ENCODE peak calls at places on chromosomes 16 and 17, in seven cellular contexts. One of them, this sample, is unnamed.

GRCh38 chr17:32283745-32284207 is 18.1 kb downstream of the RHBDL3 start:
- DNase-seq in left colon: no peak
- DNase-seq in CD4-positive, alpha-beta T cell: no peak
- DNase-seq in fibroblast of mammary gland: peak; percentile 52
- DNase-seq in effector memory CD8-positive, alpha-beta T cell: no peak
- DNase-seq in GOT3: no peak
- DNase-seq in mesendoderm: no peak
- DNase-seq in this sample: no peak

GRCh38 chr16:4179020-4179419 is 62.8 kb upstream of the ADCY9 start:
- DNase-seq in mesendoderm: peak; percentile 11
- DNase-seq in GOT3: no peak
- DNase-seq in effector memory CD8-positive, alpha-beta T cell: no peak
- DNase-seq in fibroblast of mammary gland: peak; percentile 62
- DNase-seq in left colon: no peak
- DNase-seq in CD4-positive, alpha-beta T cell: no peak
- DNase-seq in this sample: no peak

GRCh38 chr17:79844869-79845600 is 5.8 kb upstream of the CBX4 start:
- DNase-seq in mesendoderm: no peak
- DNase-seq in effector memory CD8-positive, alpha-beta T cell: peak; percentile 45
- DNase-seq in left colon: peak; percentile 51
- DNase-seq in CD4-positive, alpha-beta T cell: no peak
- DNase-seq in GOT3: no peak
- DNase-seq in fibroblast of mammary gland: no peak
- DNase-seq in this sample: no peak

GRCh38 chr16:19075511-19075910 is 8.1 kb downstream of the COQ7 start:
- DNase-seq in effector memory CD8-positive, alpha-beta T cell: no peak
- DNase-seq in left colon: no peak
- DNase-seq in fibroblast of mammary gland: no peak
- DNase-seq in mesendoderm: no peak
- DNase-seq in GOT3: no peak
- DNase-seq in CD4-positive, alpha-beta T cell: no peak
- DNase-seq in this sample: no peak

GRCh38 chr16:28166394-28167208 is 45.2 kb downstream of the XPO6 start:
- DNase-seq in CD4-positive, alpha-beta T cell: no peak
- DNase-seq in fibroblast of mammary gland: peak; percentile 73
- DNase-seq in GOT3: no peak
- DNase-seq in mesendoderm: peak; percentile 69
- DNase-seq in effector memory CD8-positive, alpha-beta T cell: no peak
- DNase-seq in left colon: no peak
- DNase-seq in this sample: no peak

GRCh38 chr17:51461578-51462004 is 201.2 kb downstream of the UTP18 start:
- DNase-seq in effector memory CD8-positive, alpha-beta T cell: peak; percentile 13
- DNase-seq in GOT3: no peak
- DNase-seq in CD4-positive, alpha-beta T cell: peak; percentile 21
- DNase-seq in fibroblast of mammary gland: peak; percentile 54
- DNase-seq in left colon: no peak
- DNase-seq in mesendoderm: peak; percentile 84
- DNase-seq in this sample: peak; percentile 20

GRCh38 chr17:28384281-28385036 is 13.0 kb downstream of the SARM1 start:
- DNase-seq in GOT3: no peak
- DNase-seq in CD4-positive, alpha-beta T cell: peak; percentile 44
- DNase-seq in fibroblast of mammary gland: no peak
- DNase-seq in effector memory CD8-positive, alpha-beta T cell: peak; percentile 41
- DNase-seq in mesendoderm: no peak
- DNase-seq in left colon: peak; percentile 88
- DNase-seq in this sample: no peak

GRCh38 chr16:10598157-10598556 is 17.8 kb upstream of the EMP2 start:
- DNase-seq in fibroblast of mammary gland: no peak
- DNase-seq in left colon: peak; percentile 90
- DNase-seq in CD4-positive, alpha-beta T cell: no peak
- DNase-seq in effector memory CD8-positive, alpha-beta T cell: no peak
- DNase-seq in mesendoderm: no peak
- DNase-seq in GOT3: no peak
- DNase-seq in this sample: no peak

GRCh38 chr17:83203073-83203471 is 123.7 kb downstream of the METRNL start:
- DNase-seq in mesendoderm: no peak
- DNase-seq in fibroblast of mammary gland: peak; percentile 99
- DNase-seq in CD4-positive, alpha-beta T cell: no peak
- DNase-seq in left colon: peak; percentile 61
- DNase-seq in GOT3: peak; percentile 38
- DNase-seq in effector memory CD8-positive, alpha-beta T cell: peak; percentile 0
- DNase-seq in this sample: no peak

GRCh38 chr16:76796431-76796830 is 394.6 kb upstream of the MON1B start:
- DNase-seq in left colon: no peak
- DNase-seq in mesendoderm: no peak
- DNase-seq in effector memory CD8-positive, alpha-beta T cell: no peak
- DNase-seq in GOT3: no peak
- DNase-seq in fibroblast of mammary gland: no peak
- DNase-seq in CD4-positive, alpha-beta T cell: no peak
- DNase-seq in this sample: no peak

GRCh38 chr16:89330177-89330856 is 112.8 kb downstream of the ZNF778 start:
- DNase-seq in mesendoderm: peak; percentile 70
- DNase-seq in GOT3: no peak
- DNase-seq in left colon: no peak
- DNase-seq in CD4-positive, alpha-beta T cell: no peak
- DNase-seq in fibroblast of mammary gland: peak; percentile 55
- DNase-seq in effector memory CD8-positive, alpha-beta T cell: peak; percentile 45
- DNase-seq in this sample: no peak

GRCh38 chr17:34725740-34726139 is 146.4 kb downstream of the TMEM132E start:
- DNase-seq in left colon: no peak
- DNase-seq in GOT3: no peak
- DNase-seq in mesendoderm: no peak
- DNase-seq in CD4-positive, alpha-beta T cell: no peak
- DNase-seq in effector memory CD8-positive, alpha-beta T cell: no peak
- DNase-seq in fibroblast of mammary gland: no peak
- DNase-seq in this sample: no peak

GRCh38 chr17:17751996-17752821 is 71.0 kb downstream of the RAI1 start:
- DNase-seq in fibroblast of mammary gland: peak; percentile 88
- DNase-seq in GOT3: peak; percentile 89
- DNase-seq in left colon: peak; percentile 96
- DNase-seq in effector memory CD8-positive, alpha-beta T cell: peak; percentile 93
- DNase-seq in mesendoderm: peak; percentile 98
- DNase-seq in CD4-positive, alpha-beta T cell: peak; percentile 94
- DNase-seq in this sample: peak; percentile 94

GRCh38 chr16:83768976-83769375 is 38.8 kb upstream of the HSBP1 start:
- DNase-seq in fibroblast of mammary gland: no peak
- DNase-seq in mesendoderm: peak; percentile 44
- DNase-seq in CD4-positive, alpha-beta T cell: no peak
- DNase-seq in effector memory CD8-positive, alpha-beta T cell: no peak
- DNase-seq in left colon: no peak
- DNase-seq in GOT3: no peak
- DNase-seq in this sample: peak; percentile 11

GRCh38 chr17:59963738-59964454 is 644 bp downstream of the RNFT1 start:
- DNase-seq in effector memory CD8-positive, alpha-beta T cell: peak; percentile 45
- DNase-seq in left colon: peak; percentile 31
- DNase-seq in GOT3: no peak
- DNase-seq in fibroblast of mammary gland: peak; percentile 65
- DNase-seq in mesendoderm: peak; percentile 16
- DNase-seq in CD4-positive, alpha-beta T cell: peak; percentile 27
- DNase-seq in this sample: no peak

GRCh38 chr17:71484546-71484945 is 636.3 kb upstream of the SOX9 start:
- DNase-seq in mesendoderm: no peak
- DNase-seq in left colon: no peak
- DNase-seq in fibroblast of mammary gland: no peak
- DNase-seq in GOT3: no peak
- DNase-seq in effector memory CD8-positive, alpha-beta T cell: no peak
- DNase-seq in CD4-positive, alpha-beta T cell: no peak
- DNase-seq in this sample: no peak

GRCh38 chr16:82034981-82035612 is at the start of gene HSD17B2:
- DNase-seq in fibroblast of mammary gland: no peak
- DNase-seq in left colon: peak; percentile 75
- DNase-seq in GOT3: no peak
- DNase-seq in mesendoderm: no peak
- DNase-seq in CD4-positive, alpha-beta T cell: no peak
- DNase-seq in effector memory CD8-positive, alpha-beta T cell: no peak
- DNase-seq in this sample: no peak

GRCh38 chr16:53083123-53083522 is 28.3 kb downstream of the CHD9 start:
- DNase-seq in left colon: no peak
- DNase-seq in CD4-positive, alpha-beta T cell: no peak
- DNase-seq in fibroblast of mammary gland: no peak
- DNase-seq in mesendoderm: no peak
- DNase-seq in effector memory CD8-positive, alpha-beta T cell: no peak
- DNase-seq in GOT3: no peak
- DNase-seq in this sample: no peak

GRCh38 chr17:51165680-51166197 is 472 bp upstream of the NME2 start:
- DNase-seq in GOT3: no peak
- DNase-seq in CD4-positive, alpha-beta T cell: no peak
- DNase-seq in left colon: peak; percentile 42
- DNase-seq in mesendoderm: no peak
- DNase-seq in effector memory CD8-positive, alpha-beta T cell: no peak
- DNase-seq in fibroblast of mammary gland: no peak
- DNase-seq in this sample: no peak

GRCh38 chr17:39239640-39240314 is 14.0 kb upstream of the STAC2 start:
- DNase-seq in GOT3: no peak
- DNase-seq in left colon: no peak
- DNase-seq in mesendoderm: peak; percentile 79
- DNase-seq in fibroblast of mammary gland: no peak
- DNase-seq in effector memory CD8-positive, alpha-beta T cell: peak; percentile 67
- DNase-seq in CD4-positive, alpha-beta T cell: peak; percentile 63
- DNase-seq in this sample: no peak

GRCh38 chr17:2418572-2418971 is 17.7 kb upstream of the MNT start:
- DNase-seq in GOT3: no peak
- DNase-seq in effector memory CD8-positive, alpha-beta T cell: no peak
- DNase-seq in left colon: no peak
- DNase-seq in mesendoderm: no peak
- DNase-seq in fibroblast of mammary gland: no peak
- DNase-seq in CD4-positive, alpha-beta T cell: no peak
- DNase-seq in this sample: no peak

GRCh38 chr17:27986805-27987684 is 55.4 kb upstream of the NLK start:
- DNase-seq in effector memory CD8-positive, alpha-beta T cell: no peak
- DNase-seq in left colon: no peak
- DNase-seq in fibroblast of mammary gland: no peak
- DNase-seq in mesendoderm: no peak
- DNase-seq in CD4-positive, alpha-beta T cell: no peak
- DNase-seq in GOT3: no peak
- DNase-seq in this sample: peak; percentile 83

GRCh38 chr17:68089881-68090280 is 54.3 kb downstream of the KPNA2 start:
- DNase-seq in CD4-positive, alpha-beta T cell: no peak
- DNase-seq in fibroblast of mammary gland: peak; percentile 13
- DNase-seq in GOT3: no peak
- DNase-seq in left colon: peak; percentile 56
- DNase-seq in effector memory CD8-positive, alpha-beta T cell: no peak
- DNase-seq in mesendoderm: peak; percentile 68
- DNase-seq in this sample: no peak

GRCh38 chr17:82655038-82655479 is 6.8 kb upstream of the WDR45B start:
- DNase-seq in mesendoderm: no peak
- DNase-seq in CD4-positive, alpha-beta T cell: no peak
- DNase-seq in fibroblast of mammary gland: no peak
- DNase-seq in GOT3: no peak
- DNase-seq in left colon: peak; percentile 63
- DNase-seq in effector memory CD8-positive, alpha-beta T cell: no peak
- DNase-seq in this sample: no peak

GRCh38 chr16:48556913-48557351 is 53.0 kb downstream of the N4BP1 start:
- DNase-seq in CD4-positive, alpha-beta T cell: no peak
- DNase-seq in GOT3: no peak
- DNase-seq in mesendoderm: peak; percentile 60
- DNase-seq in left colon: no peak
- DNase-seq in effector memory CD8-positive, alpha-beta T cell: no peak
- DNase-seq in fibroblast of mammary gland: peak; percentile 88
- DNase-seq in this sample: no peak

GRCh38 chr17:83202002-83203000 is 122.9 kb downstream of the METRNL start:
- DNase-seq in left colon: peak; percentile 18
- DNase-seq in GOT3: no peak
- DNase-seq in fibroblast of mammary gland: no peak
- DNase-seq in CD4-positive, alpha-beta T cell: no peak
- DNase-seq in mesendoderm: no peak
- DNase-seq in effector memory CD8-positive, alpha-beta T cell: peak; percentile 0
- DNase-seq in this sample: no peak

GRCh38 chr17:81487487-81488275 is 24.9 kb downstream of the ACTG1 start:
- DNase-seq in GOT3: no peak
- DNase-seq in CD4-positive, alpha-beta T cell: peak; percentile 57
- DNase-seq in mesendoderm: peak; percentile 75
- DNase-seq in fibroblast of mammary gland: peak; percentile 57
- DNase-seq in left colon: peak; percentile 59
- DNase-seq in effector memory CD8-positive, alpha-beta T cell: peak; percentile 63
- DNase-seq in this sample: peak; percentile 63

GRCh38 chr17:70184770-70185169 is 15.4 kb downstream of the KCNJ2 start:
- DNase-seq in effector memory CD8-positive, alpha-beta T cell: no peak
- DNase-seq in GOT3: no peak
- DNase-seq in mesendoderm: no peak
- DNase-seq in left colon: no peak
- DNase-seq in fibroblast of mammary gland: peak; percentile 88
- DNase-seq in CD4-positive, alpha-beta T cell: no peak
- DNase-seq in this sample: no peak

GRCh38 chr16:13767215-13767614 is 152.7 kb upstream of the ERCC4 start:
- DNase-seq in effector memory CD8-positive, alpha-beta T cell: no peak
- DNase-seq in fibroblast of mammary gland: peak; percentile 0
- DNase-seq in mesendoderm: peak; percentile 46
- DNase-seq in GOT3: no peak
- DNase-seq in left colon: no peak
- DNase-seq in CD4-positive, alpha-beta T cell: no peak
- DNase-seq in this sample: no peak

GRCh38 chr17:73203788-73204479 is 11.1 kb downstream of the COG1 start:
- DNase-seq in CD4-positive, alpha-beta T cell: peak; percentile 15
- DNase-seq in left colon: no peak
- DNase-seq in effector memory CD8-positive, alpha-beta T cell: peak; percentile 28
- DNase-seq in GOT3: no peak
- DNase-seq in mesendoderm: no peak
- DNase-seq in fibroblast of mammary gland: no peak
- DNase-seq in this sample: no peak

GRCh38 chr16:78842950-78843349 is 743.5 kb downstream of the WWOX start:
- DNase-seq in mesendoderm: no peak
- DNase-seq in left colon: no peak
- DNase-seq in fibroblast of mammary gland: no peak
- DNase-seq in effector memory CD8-positive, alpha-beta T cell: no peak
- DNase-seq in GOT3: no peak
- DNase-seq in CD4-positive, alpha-beta T cell: no peak
- DNase-seq in this sample: no peak

GRCh38 chr17:50721194-50722010 is 2.0 kb downstream of the LUC7L3 start:
- DNase-seq in CD4-positive, alpha-beta T cell: no peak
- DNase-seq in fibroblast of mammary gland: peak; percentile 33
- DNase-seq in left colon: no peak
- DNase-seq in mesendoderm: no peak
- DNase-seq in GOT3: no peak
- DNase-seq in effector memory CD8-positive, alpha-beta T cell: no peak
- DNase-seq in this sample: no peak

GRCh38 chr16:24957887-24958286 is 57.3 kb downstream of the ARHGAP17 start:
- DNase-seq in left colon: no peak
- DNase-seq in GOT3: no peak
- DNase-seq in fibroblast of mammary gland: no peak
- DNase-seq in mesendoderm: peak; percentile 17
- DNase-seq in effector memory CD8-positive, alpha-beta T cell: no peak
- DNase-seq in CD4-positive, alpha-beta T cell: no peak
- DNase-seq in this sample: no peak

GRCh38 chr16:70764632-70765031 is 36.3 kb downstream of the VAC14 start:
- DNase-seq in GOT3: no peak
- DNase-seq in mesendoderm: no peak
- DNase-seq in left colon: no peak
- DNase-seq in CD4-positive, alpha-beta T cell: no peak
- DNase-seq in fibroblast of mammary gland: no peak
- DNase-seq in effector memory CD8-positive, alpha-beta T cell: no peak
- DNase-seq in this sample: no peak

GRCh38 chr17:81044764-81045589 is 10.0 kb downstream of the BAIAP2 start:
- DNase-seq in GOT3: no peak
- DNase-seq in effector memory CD8-positive, alpha-beta T cell: no peak
- DNase-seq in mesendoderm: no peak
- DNase-seq in CD4-positive, alpha-beta T cell: no peak
- DNase-seq in fibroblast of mammary gland: peak; percentile 60
- DNase-seq in left colon: peak; percentile 80
- DNase-seq in this sample: no peak

GRCh38 chr16:84820771-84821170 is 986 bp downstream of the CRISPLD2 start:
- DNase-seq in fibroblast of mammary gland: peak; percentile 38
- DNase-seq in effector memory CD8-positive, alpha-beta T cell: no peak
- DNase-seq in GOT3: no peak
- DNase-seq in CD4-positive, alpha-beta T cell: no peak
- DNase-seq in mesendoderm: no peak
- DNase-seq in left colon: no peak
- DNase-seq in this sample: no peak

GRCh38 chr17:45131616-45132301 is 556 bp downstream of the PLCD3 start:
- DNase-seq in GOT3: no peak
- DNase-seq in CD4-positive, alpha-beta T cell: peak; percentile 30
- DNase-seq in effector memory CD8-positive, alpha-beta T cell: peak; percentile 39
- DNase-seq in fibroblast of mammary gland: no peak
- DNase-seq in mesendoderm: peak; percentile 68
- DNase-seq in left colon: peak; percentile 48
- DNase-seq in this sample: no peak